ENCODE peak calls at places on chromosome 2, in eight cellular contexts. One of them, this sample, is unnamed.
A peak's percentile ranks its signal among the peaks of the same experiment; 100 is the strongest.

GRCh38 chr2:207090389-207090788 is 75.4 kb downstream of the KLF7 start:
- DNase-seq in GM23338: no peak
- DNase-seq in transverse colon: no peak
- DNase-seq in prostate gland: no peak
- DNase-seq in CD4-positive, CD25-positive, alpha-beta regulatory T cell: no peak
- DNase-seq in naive thymus-derived CD4-positive, alpha-beta T cell: no peak
- DNase-seq in upper lobe of right lung: no peak
- DNase-seq in GM23248: no peak
- DNase-seq in this sample: no peak

GRCh38 chr2:217743407-217743806 is 259.4 kb downstream of the TNS1 start:
- DNase-seq in GM23338: no peak
- DNase-seq in transverse colon: no peak
- DNase-seq in prostate gland: no peak
- DNase-seq in CD4-positive, CD25-positive, alpha-beta regulatory T cell: no peak
- DNase-seq in naive thymus-derived CD4-positive, alpha-beta T cell: no peak
- DNase-seq in upper lobe of right lung: no peak
- DNase-seq in GM23248: no peak
- DNase-seq in this sample: no peak

GRCh38 chr2:7633556-7634153 is 716.4 kb downstream of the RNF144A start:
- DNase-seq in GM23338: no peak
- DNase-seq in transverse colon: no peak
- DNase-seq in prostate gland: no peak
- DNase-seq in CD4-positive, CD25-positive, alpha-beta regulatory T cell: no peak
- DNase-seq in naive thymus-derived CD4-positive, alpha-beta T cell: no peak
- DNase-seq in upper lobe of right lung: no peak
- DNase-seq in GM23248: no peak
- DNase-seq in this sample: no peak

GRCh38 chr2:17540813-17541513 is 467 bp downstream of the VSNL1 start:
- DNase-seq in GM23338: no peak
- DNase-seq in transverse colon: no peak
- DNase-seq in prostate gland: no peak
- DNase-seq in CD4-positive, CD25-positive, alpha-beta regulatory T cell: no peak
- DNase-seq in naive thymus-derived CD4-positive, alpha-beta T cell: no peak
- DNase-seq in upper lobe of right lung: no peak
- DNase-seq in GM23248: no peak
- DNase-seq in this sample: no peak

GRCh38 chr2:157849591-157849990 is 26.5 kb downstream of the ACVR1 start:
- DNase-seq in GM23338: no peak
- DNase-seq in transverse colon: no peak
- DNase-seq in prostate gland: no peak
- DNase-seq in CD4-positive, CD25-positive, alpha-beta regulatory T cell: no peak
- DNase-seq in naive thymus-derived CD4-positive, alpha-beta T cell: no peak
- DNase-seq in upper lobe of right lung: no peak
- DNase-seq in GM23248: no peak
- DNase-seq in this sample: no peak

GRCh38 chr2:17901246-17901645 is 22.8 kb downstream of the KCNS3 start:
- DNase-seq in GM23338: no peak
- DNase-seq in transverse colon: no peak
- DNase-seq in prostate gland: no peak
- DNase-seq in CD4-positive, CD25-positive, alpha-beta regulatory T cell: no peak
- DNase-seq in naive thymus-derived CD4-positive, alpha-beta T cell: no peak
- DNase-seq in upper lobe of right lung: no peak
- DNase-seq in GM23248: no peak
- DNase-seq in this sample: peak; percentile 9

GRCh38 chr2:29011650-29012060 is 30.6 kb downstream of the TOGARAM2 start:
- DNase-seq in GM23338: no peak
- DNase-seq in transverse colon: peak; percentile 68
- DNase-seq in prostate gland: no peak
- DNase-seq in CD4-positive, CD25-positive, alpha-beta regulatory T cell: peak; percentile 62
- DNase-seq in naive thymus-derived CD4-positive, alpha-beta T cell: peak; percentile 77
- DNase-seq in upper lobe of right lung: peak; percentile 83
- DNase-seq in GM23248: no peak
- DNase-seq in this sample: peak; percentile 74

GRCh38 chr2:113167115-113167932 is 6.4 kb upstream of the PSD4 start:
- DNase-seq in GM23338: no peak
- DNase-seq in transverse colon: peak; percentile 82
- DNase-seq in prostate gland: no peak
- DNase-seq in CD4-positive, CD25-positive, alpha-beta regulatory T cell: no peak
- DNase-seq in naive thymus-derived CD4-positive, alpha-beta T cell: no peak
- DNase-seq in upper lobe of right lung: peak; percentile 78
- DNase-seq in GM23248: peak; percentile 28
- DNase-seq in this sample: no peak

GRCh38 chr2:116224610-116225009 is 1589.9 kb upstream of the DDX18 start:
- DNase-seq in GM23338: no peak
- DNase-seq in transverse colon: no peak
- DNase-seq in prostate gland: no peak
- DNase-seq in CD4-positive, CD25-positive, alpha-beta regulatory T cell: no peak
- DNase-seq in naive thymus-derived CD4-positive, alpha-beta T cell: no peak
- DNase-seq in upper lobe of right lung: no peak
- DNase-seq in GM23248: no peak
- DNase-seq in this sample: no peak

GRCh38 chr2:3399829-3400228 is 20.3 kb downstream of the TRAPPC12 start:
- DNase-seq in GM23338: peak; percentile 26
- DNase-seq in transverse colon: no peak
- DNase-seq in prostate gland: no peak
- DNase-seq in CD4-positive, CD25-positive, alpha-beta regulatory T cell: no peak
- DNase-seq in naive thymus-derived CD4-positive, alpha-beta T cell: no peak
- DNase-seq in upper lobe of right lung: no peak
- DNase-seq in GM23248: peak; percentile 31
- DNase-seq in this sample: no peak

GRCh38 chr2:3399403-3399802 is 19.9 kb downstream of the TRAPPC12 start:
- DNase-seq in GM23338: no peak
- DNase-seq in transverse colon: no peak
- DNase-seq in prostate gland: no peak
- DNase-seq in CD4-positive, CD25-positive, alpha-beta regulatory T cell: no peak
- DNase-seq in naive thymus-derived CD4-positive, alpha-beta T cell: no peak
- DNase-seq in upper lobe of right lung: no peak
- DNase-seq in GM23248: no peak
- DNase-seq in this sample: no peak

GRCh38 chr2:3398837-3399236 is 19.3 kb downstream of the TRAPPC12 start:
- DNase-seq in GM23338: peak; percentile 42
- DNase-seq in transverse colon: no peak
- DNase-seq in prostate gland: no peak
- DNase-seq in CD4-positive, CD25-positive, alpha-beta regulatory T cell: no peak
- DNase-seq in naive thymus-derived CD4-positive, alpha-beta T cell: no peak
- DNase-seq in upper lobe of right lung: no peak
- DNase-seq in GM23248: no peak
- DNase-seq in this sample: peak; percentile 73

DNA sequence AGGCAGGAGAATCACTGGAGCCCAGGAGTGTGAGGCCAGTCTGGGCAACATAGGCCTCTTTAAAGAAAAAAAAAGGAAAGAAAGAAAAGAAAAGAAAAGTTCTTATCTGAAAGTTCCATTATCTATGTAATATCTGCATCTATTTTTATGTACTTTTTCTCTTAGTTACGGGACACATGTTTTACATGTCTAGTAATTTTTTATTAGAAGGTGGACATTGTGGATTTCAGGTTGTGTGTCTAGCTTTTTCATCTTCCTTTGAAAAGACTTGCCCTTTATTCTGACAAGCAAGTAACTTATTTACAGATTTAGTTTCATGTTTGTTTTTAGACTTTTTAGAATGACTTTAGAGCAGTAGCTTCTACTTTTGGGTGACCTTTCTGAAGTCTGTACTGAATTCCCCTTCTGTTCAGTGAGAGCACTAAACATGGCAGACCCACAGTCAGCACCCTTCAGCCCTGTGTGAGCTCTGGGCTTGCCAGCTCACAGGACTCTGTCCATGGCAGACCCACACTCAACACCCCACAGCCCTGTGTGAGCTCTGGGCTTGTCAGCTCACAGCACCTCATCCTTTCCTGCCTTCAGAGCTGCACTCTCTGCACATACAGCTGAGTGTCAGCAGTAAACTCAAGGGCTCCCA is 17.5 kb downstream of the TRAPPC12 start:
- DNase-seq in GM23338: no peak
- DNase-seq in transverse colon: no peak
- DNase-seq in prostate gland: no peak
- DNase-seq in CD4-positive, CD25-positive, alpha-beta regulatory T cell: no peak
- DNase-seq in naive thymus-derived CD4-positive, alpha-beta T cell: no peak
- DNase-seq in upper lobe of right lung: no peak
- DNase-seq in GM23248: no peak
- DNase-seq in this sample: no peak
- H3K4me3 ChIP-seq in GM23338: no peak overlapping the region
- H3K4me3 ChIP-seq in transverse colon: no peak overlapping the region
- H3K4me3 ChIP-seq in prostate gland: no peak overlapping the region
- H3K4me3 ChIP-seq in CD4-positive, CD25-positive, alpha-beta regulatory T cell: no peak overlapping the region
- H3K4me3 ChIP-seq in naive thymus-derived CD4-positive, alpha-beta T cell: no peak overlapping the region
- H3K4me3 ChIP-seq in upper lobe of right lung: no peak overlapping the region
- H3K4me3 ChIP-seq in GM23248: no peak overlapping the region
- H3K4me3 ChIP-seq in this sample: no peak overlapping the region

GRCh38 chr2:85455552-85456090 is 37.1 kb downstream of the SH2D6 start:
- DNase-seq in GM23338: peak; percentile 60
- DNase-seq in transverse colon: no peak
- DNase-seq in prostate gland: no peak
- DNase-seq in CD4-positive, CD25-positive, alpha-beta regulatory T cell: no peak
- DNase-seq in naive thymus-derived CD4-positive, alpha-beta T cell: no peak
- DNase-seq in upper lobe of right lung: no peak
- DNase-seq in GM23248: no peak
- DNase-seq in this sample: no peak

GRCh38 chr2:85459771-85460170 is 41.3 kb downstream of the SH2D6 start:
- DNase-seq in GM23338: no peak
- DNase-seq in transverse colon: no peak
- DNase-seq in prostate gland: no peak
- DNase-seq in CD4-positive, CD25-positive, alpha-beta regulatory T cell: no peak
- DNase-seq in naive thymus-derived CD4-positive, alpha-beta T cell: no peak
- DNase-seq in upper lobe of right lung: no peak
- DNase-seq in GM23248: no peak
- DNase-seq in this sample: no peak

GRCh38 chr2:85457877-85458316 is 39.4 kb downstream of the SH2D6 start:
- DNase-seq in GM23338: no peak
- DNase-seq in transverse colon: peak; percentile 50
- DNase-seq in prostate gland: peak; percentile 58
- DNase-seq in CD4-positive, CD25-positive, alpha-beta regulatory T cell: no peak
- DNase-seq in naive thymus-derived CD4-positive, alpha-beta T cell: no peak
- DNase-seq in upper lobe of right lung: no peak
- DNase-seq in GM23248: peak; percentile 75
- DNase-seq in this sample: no peak

GRCh38 chr2:85457043-85457442 is 38.5 kb downstream of the SH2D6 start:
- DNase-seq in GM23338: no peak
- DNase-seq in transverse colon: no peak
- DNase-seq in prostate gland: no peak
- DNase-seq in CD4-positive, CD25-positive, alpha-beta regulatory T cell: no peak
- DNase-seq in naive thymus-derived CD4-positive, alpha-beta T cell: no peak
- DNase-seq in upper lobe of right lung: no peak
- DNase-seq in GM23248: no peak
- DNase-seq in this sample: no peak

DNA sequence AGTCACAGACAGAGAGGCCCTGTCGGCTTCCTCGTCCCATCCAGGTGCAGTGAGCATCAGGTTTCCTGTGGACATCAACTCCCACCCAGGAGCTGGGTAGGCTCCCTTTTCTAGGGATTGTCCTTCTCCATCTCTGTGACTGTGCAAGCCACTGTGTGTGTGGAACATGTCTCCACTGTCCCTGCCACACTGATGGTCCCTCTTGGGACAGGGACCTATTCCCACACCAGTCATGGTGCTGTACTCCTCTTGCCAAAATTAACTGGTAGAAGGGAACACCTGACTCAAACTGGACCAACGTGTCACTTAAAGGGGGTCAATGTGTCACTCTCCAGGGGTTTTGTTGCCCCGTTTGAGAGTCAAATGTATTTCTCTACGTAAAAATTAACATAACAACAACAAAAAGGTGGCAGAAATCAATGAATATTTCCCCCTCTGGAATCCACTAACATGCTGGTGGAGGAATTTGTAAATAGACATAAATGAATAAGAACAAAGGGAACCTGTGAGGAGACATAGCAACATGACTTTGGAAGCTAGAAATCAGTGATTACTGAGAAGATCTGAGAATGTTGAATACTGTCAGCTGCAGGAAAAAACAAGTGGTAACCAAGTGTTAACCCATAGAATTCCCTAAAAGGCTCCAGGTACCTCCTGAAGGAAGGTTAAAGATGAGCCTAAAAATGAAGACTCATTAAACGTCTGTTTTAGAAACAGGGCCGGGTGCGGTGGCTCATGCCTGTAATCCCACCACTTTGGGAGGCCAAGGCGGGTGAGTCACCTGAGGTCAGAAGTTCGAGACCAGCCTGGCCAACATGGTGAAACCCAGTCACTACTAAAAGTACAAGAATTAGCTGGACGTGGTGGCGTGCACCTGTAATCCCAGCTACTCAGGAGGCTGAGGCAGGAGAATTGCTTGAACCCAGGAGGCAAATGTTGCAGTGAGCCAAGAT is 40.4 kb downstream of the SH2D6 start:
- DNase-seq in GM23338: peak; percentile 71
- DNase-seq in transverse colon: no peak
- DNase-seq in prostate gland: no peak
- DNase-seq in CD4-positive, CD25-positive, alpha-beta regulatory T cell: no peak
- DNase-seq in naive thymus-derived CD4-positive, alpha-beta T cell: no peak
- DNase-seq in upper lobe of right lung: no peak
- DNase-seq in GM23248: peak; percentile 31
- DNase-seq in this sample: no peak
- H3K4me3 ChIP-seq in GM23338: no peak overlapping the region
- H3K4me3 ChIP-seq in transverse colon: no peak overlapping the region
- H3K4me3 ChIP-seq in prostate gland: no peak overlapping the region
- H3K4me3 ChIP-seq in CD4-positive, CD25-positive, alpha-beta regulatory T cell: no peak overlapping the region
- H3K4me3 ChIP-seq in naive thymus-derived CD4-positive, alpha-beta T cell: no peak overlapping the region
- H3K4me3 ChIP-seq in upper lobe of right lung: no peak overlapping the region
- H3K4me3 ChIP-seq in GM23248: no peak overlapping the region
- H3K4me3 ChIP-seq in this sample: no peak overlapping the region

GRCh38 chr2:23595601-23596251 is 210.7 kb downstream of the KLHL29 start:
- DNase-seq in GM23338: no peak
- DNase-seq in transverse colon: no peak
- DNase-seq in prostate gland: peak; percentile 30
- DNase-seq in CD4-positive, CD25-positive, alpha-beta regulatory T cell: no peak
- DNase-seq in naive thymus-derived CD4-positive, alpha-beta T cell: no peak
- DNase-seq in upper lobe of right lung: no peak
- DNase-seq in GM23248: peak; percentile 59
- DNase-seq in this sample: no peak
- H3K4me3 ChIP-seq in GM23338: no peak overlapping the region
- H3K4me3 ChIP-seq in transverse colon: no peak overlapping the region
- H3K4me3 ChIP-seq in prostate gland: no peak overlapping the region
- H3K4me3 ChIP-seq in CD4-positive, CD25-positive, alpha-beta regulatory T cell: no peak overlapping the region
- H3K4me3 ChIP-seq in naive thymus-derived CD4-positive, alpha-beta T cell: no peak overlapping the region
- H3K4me3 ChIP-seq in upper lobe of right lung: no peak overlapping the region
- H3K4me3 ChIP-seq in GM23248: no peak overlapping the region
- H3K4me3 ChIP-seq in this sample: no peak overlapping the region

DNA sequence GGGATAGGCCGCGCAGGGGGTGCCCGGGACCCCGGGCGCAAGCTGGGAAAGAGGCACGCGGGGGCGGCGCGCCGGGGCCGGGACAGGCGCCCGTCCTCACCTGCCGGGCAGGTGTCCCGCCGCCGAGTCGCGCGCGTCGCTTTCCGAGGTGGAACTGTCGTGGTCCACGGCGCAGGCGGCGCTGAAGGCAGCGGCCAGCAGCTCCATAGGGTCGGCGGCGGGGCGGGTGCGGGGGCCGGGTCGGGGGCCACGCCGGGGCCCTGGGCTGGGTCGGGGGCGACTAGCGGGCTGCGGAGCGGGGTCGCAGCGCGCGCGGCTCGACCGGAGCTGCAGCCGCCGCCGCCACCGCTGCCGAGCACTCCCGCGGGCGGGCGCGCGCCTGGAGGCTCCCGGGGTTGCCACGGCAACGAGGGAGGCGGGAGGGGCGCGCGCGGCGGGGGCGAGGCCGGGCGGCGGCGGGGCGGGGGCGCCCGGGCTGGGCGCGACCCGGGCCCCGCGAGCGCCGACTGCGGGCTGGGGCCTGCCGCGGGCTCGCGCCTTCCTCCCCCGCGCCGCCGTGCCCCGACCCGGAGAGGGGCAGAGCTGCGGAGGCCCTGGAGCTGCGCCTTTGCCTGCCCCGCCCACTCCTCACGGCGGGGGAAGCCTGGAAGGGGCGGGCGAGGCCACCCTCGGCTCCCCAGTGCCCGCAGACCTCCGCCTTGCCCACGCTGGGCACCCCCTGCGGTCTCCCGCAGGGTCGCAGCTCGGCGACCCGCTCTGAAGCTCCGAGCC is 57.9 kb downstream of the SNORC start:
- DNase-seq in GM23338: peak; percentile 68
- DNase-seq in transverse colon: no peak
- DNase-seq in prostate gland: no peak
- DNase-seq in CD4-positive, CD25-positive, alpha-beta regulatory T cell: no peak
- DNase-seq in naive thymus-derived CD4-positive, alpha-beta T cell: no peak
- DNase-seq in upper lobe of right lung: no peak
- DNase-seq in GM23248: peak; percentile 26
- DNase-seq in this sample: no peak
- H3K4me3 ChIP-seq in GM23338: peak overlapping the region; percentile 73
- H3K4me3 ChIP-seq in transverse colon: peak overlapping the region; percentile 14
- H3K4me3 ChIP-seq in prostate gland: peak overlapping the region; percentile 36
- H3K4me3 ChIP-seq in CD4-positive, CD25-positive, alpha-beta regulatory T cell: no peak overlapping the region
- H3K4me3 ChIP-seq in naive thymus-derived CD4-positive, alpha-beta T cell: no peak overlapping the region
- H3K4me3 ChIP-seq in upper lobe of right lung: no peak overlapping the region
- H3K4me3 ChIP-seq in GM23248: peak overlapping the region; percentile 35
- H3K4me3 ChIP-seq in this sample: no peak overlapping the region

This sample was measured in Jurkat, Clone E6-1.